ENCODE peak calls at places on chromosomes 12 and 14, in seven cellular contexts. R, G, V, O, D, K and X are unnamed samples.

GRCh38 chr14:31297701-31298344 is 90.2 kb upstream of the HECTD1 start:
- DNase-seq in G (no peak), O (peak), V (peak), K (no peak), R (no peak), D (no peak), X (no peak)

GRCh38 chr14:69107407-69108003 is 45.4 kb downstream of the DCAF5 start:
- DNase-seq in O (peak), K (peak), D (peak), G (no peak), R (peak), V (peak), X (no peak)

GRCh38 chr14:41476526-41476925 is 130.2 kb upstream of the LRFN5 start:
- DNase-seq in D (no peak), R (no peak), K (no peak), O (peak), G (no peak), V (peak), X (no peak)

GRCh38 chr12:20646239-20646827 is 48.8 kb upstream of the SLCO1C1 start:
- DNase-seq in V (peak), R (no peak), D (peak), O (peak), K (peak), G (no peak), X (peak)

GRCh38 chr14:95059126-95059525 is 98.2 kb downstream of the DICER1 start:
- DNase-seq in D (no peak), R (no peak), G (no peak), O (no peak), V (no peak), K (no peak), X (no peak)

GRCh38 chr14:37122919-37123639 is 49.3 kb downstream of the SLC25A21 start:
- DNase-seq in V (no peak), R (no peak), O (no peak), K (no peak), D (no peak), G (no peak), X (no peak)

GRCh38 chr12:89051065-89051677 is 301.1 kb downstream of the DUSP6 start:
- DNase-seq in G (no peak), V (peak), O (peak), R (peak), K (no peak), D (peak), X (peak)

GRCh38 chr12:578743-579449 is 84.3 kb downstream of the NINJ2 start:
- DNase-seq in R (peak), V (no peak), K (no peak), G (no peak), D (no peak), O (no peak), X (no peak)

GRCh38 chr14:102849522-102850379 is 72.5 kb downstream of the TRAF3 start:
- DNase-seq in R (peak), O (peak), V (no peak), K (no peak), D (no peak), G (no peak), X (peak)

GRCh38 chr14:36241183-36241582 is 64.7 kb upstream of the PTCSC3 start:
- DNase-seq in G (no peak), O (no peak), R (no peak), D (no peak), V (no peak), K (no peak), X (no peak)

GRCh38 chr14:65141523-65141922 is 39.2 kb upstream of the MAX start:
- DNase-seq in R (no peak), K (no peak), V (no peak), O (no peak), D (no peak), G (no peak), X (no peak)

GRCh38 chr14:92582706-92583452 is 69.3 kb downstream of the RIN3 start:
- DNase-seq in R (no peak), O (no peak), G (peak), V (no peak), K (no peak), D (no peak), X (no peak)

GRCh38 chr14:89276424-89276975 is 140.5 kb downstream of the FOXN3 start:
- DNase-seq in D (no peak), V (peak), G (peak), K (peak), R (no peak), O (no peak), X (no peak)

GRCh38 chr12:124543591-124544310 is 23.7 kb downstream of the NCOR2 start:
- DNase-seq in R (peak), D (no peak), K (no peak), O (no peak), V (no peak), G (no peak), X (no peak)

GRCh38 chr12:94697631-94698030 is 47.3 kb upstream of the TMCC3 start:
- DNase-seq in K (no peak), D (no peak), O (no peak), R (no peak), G (no peak), V (no peak), X (no peak)

GRCh38 chr12:116381744-116382455 is 104.4 kb upstream of the MED13L start:
- DNase-seq in D (no peak), R (no peak), G (no peak), K (peak), V (peak), O (peak), X (peak)

GRCh38 chr14:51821822-51822221 is 38.6 kb upstream of the GNG2 start:
- DNase-seq in K (no peak), R (no peak), O (peak), D (no peak), G (no peak), V (no peak), X (no peak)

GRCh38 chr12:27972721-27973120 is at the start of gene PTHLH:
- DNase-seq in D (no peak), V (no peak), O (no peak), R (no peak), K (no peak), G (no peak), X (no peak)

GRCh38 chr12:92556622-92557421 is 146.0 kb upstream of the PLEKHG7 start:
- DNase-seq in V (no peak), K (no peak), D (no peak), G (no peak), O (no peak), R (no peak), X (no peak)

GRCh38 chr14:67533754-67534085 is 630 bp downstream of the PLEKHH1 start:
- DNase-seq in R (peak), G (no peak), O (no peak), V (no peak), D (no peak), K (no peak), X (no peak)

GRCh38 chr14:104476437-104476836 is 103.1 kb upstream of the C14orf180 start:
- DNase-seq in G (no peak), D (no peak), V (no peak), R (no peak), K (no peak), O (no peak), X (no peak)

GRCh38 chr14:77037338-77037782 is 8.9 kb upstream of the IRF2BPL start:
- DNase-seq in V (no peak), O (no peak), D (no peak), K (no peak), G (no peak), R (peak), X (no peak)

GRCh38 chr12:13250416-13250815 is 53.9 kb downstream of the EMP1 start:
- DNase-seq in R (no peak), G (no peak), O (peak), V (peak), K (no peak), D (no peak), X (no peak)

GRCh38 chr12:92199846-92200576 is 54.4 kb upstream of the BTG1 start:
- DNase-seq in G (no peak), O (peak), D (no peak), R (no peak), K (no peak), V (no peak), X (no peak)

GRCh38 chr14:96576359-96576758 is 74.2 kb downstream of the PAPOLA start:
- DNase-seq in D (no peak), R (no peak), V (no peak), O (no peak), G (no peak), K (no peak), X (no peak)

GRCh38 chr12:88391556-88391955 is 188.7 kb downstream of the KITLG start:
- DNase-seq in D (no peak), R (no peak), V (peak), K (peak), O (peak), G (no peak), X (peak)